ENCODE peak calls at places on chromosomes 4 and X, in five cellular contexts. Q is transverse colon, X is K562, W is sigmoid colon, A is stomach. E is an unnamed sample.

GRCh38 chr4:27861381-27861787 is 1000.7 kb downstream of the STIM2 start:
- DNase-seq in W (no peak), Q (no peak), A (peak), X (no peak), E (no peak)

GRCh38 chrX:2967998-2968909 is 38.1 kb upstream of the ARSH start:
- DNase-seq in W (no peak), Q (peak), X (no peak), A (no peak), E (no peak)

GRCh38 chr4:152380919-152381318 is 155.0 kb downstream of the FBXW7 start:
- DNase-seq in W (no peak), Q (no peak), A (no peak), X (no peak), E (no peak)

GRCh38 chr4:10075953-10076391 is 40.6 kb downstream of the WDR1 start:
- DNase-seq in X (no peak), W (peak), A (peak), Q (no peak), E (no peak)

GRCh38 chrX:53290441-53291041 is 9.2 kb upstream of the IQSEC2 start:
- DNase-seq in W (no peak), X (no peak), A (no peak), Q (no peak), E (no peak)

GRCh38 chr4:185624248-185624568 is 88.9 kb upstream of the PDLIM3 start:
- DNase-seq in A (no peak), W (no peak), X (no peak), Q (no peak), E (no peak)

GRCh38 chrX:69051901-69052300 is 113.4 kb downstream of the PJA1 start:
- DNase-seq in Q (no peak), W (no peak), A (no peak), X (no peak), E (no peak)

GRCh38 chrX:25198253-25198652 is 182.5 kb upstream of the ARX start:
- DNase-seq in W (no peak), Q (no peak), X (no peak), A (no peak), E (no peak)

GRCh38 chrX:102063445-102064074 is 61.9 kb upstream of the TCEAL2 start:
- DNase-seq in W (no peak), Q (no peak), A (no peak), X (no peak), E (no peak)

GRCh38 chr4:171676555-171677215 is 136.5 kb upstream of the GALNTL6 start:
- DNase-seq in W (no peak), A (no peak), X (no peak), Q (no peak), E (no peak)

GRCh38 chr4:15755321-15755750 is 22.8 kb upstream of the CD38 start:
- DNase-seq in Q (no peak), W (no peak), A (no peak), X (no peak), E (no peak)

GRCh38 chr4:55947254-55947882 is 1.4 kb upstream of the CEP135 start:
- DNase-seq in Q (peak), X (no peak), W (no peak), A (no peak), E (no peak)

GRCh38 chr4:19319607-19320006 is 932.1 kb upstream of the SLIT2 start:
- DNase-seq in Q (no peak), A (no peak), X (no peak), W (no peak), E (no peak)

GRCh38 chr4:36758312-36758690 is 476.9 kb downstream of the DTHD1 start:
- DNase-seq in Q (no peak), X (no peak), W (no peak), A (no peak), E (no peak)

GRCh38 chr4:3524920-3525319 is 7.3 kb downstream of the LRPAP1 start:
- DNase-seq in W (peak), X (no peak), Q (no peak), A (no peak), E (peak)

GRCh38 chr4:40316782-40317635 is 18.1 kb upstream of the CHRNA9 start:
- DNase-seq in W (peak), A (peak), Q (peak), X (peak), E (no peak)

GRCh38 chr4:4761128-4761991 is 98.1 kb upstream of the MSX1 start:
- DNase-seq in W (no peak), A (no peak), Q (no peak), X (peak), E (no peak)

GRCh38 chr4:108787724-108788123 is 24.9 kb upstream of the ETNPPL start:
- DNase-seq in X (no peak), Q (no peak), A (no peak), W (no peak), E (no peak)

GRCh38 chr4:168630445-168631187 is 133.8 kb downstream of the PALLD start:
- DNase-seq in X (no peak), W (no peak), A (no peak), Q (no peak), E (no peak)

GRCh38 chr4:24693636-24694035 is 101.7 kb upstream of the SOD3 start:
- DNase-seq in W (no peak), X (no peak), Q (no peak), A (no peak), E (no peak)

GRCh38 chr4:165318982-165319381 is 8.5 kb upstream of the MSMO1 start:
- DNase-seq in Q (no peak), W (no peak), X (no peak), A (no peak), E (no peak)

GRCh38 chr4:36323801-36324419 is 42.5 kb downstream of the DTHD1 start:
- DNase-seq in W (no peak), Q (no peak), A (no peak), X (no peak), E (no peak)

GRCh38 chr4:76251448-76252270 is at the start of gene FAM47E:
- DNase-seq in A (peak), W (peak), Q (peak), X (peak), E (peak)

GRCh38 chrX:426881-427280 is 40.2 kb upstream of the PPP2R3B start:
- DNase-seq in X (no peak), Q (no peak), A (no peak), W (no peak), E (no peak)

GRCh38 chr4:7828011-7828720 is 111.5 kb downstream of the AFAP1 start:
- DNase-seq in X (no peak), Q (peak), W (peak), A (peak), E (no peak)
- TF ChIP-seq POLR2AphosphoS5 in X (no peak), Q (no peak), W (peak), A (peak), E (peak)

DNA sequence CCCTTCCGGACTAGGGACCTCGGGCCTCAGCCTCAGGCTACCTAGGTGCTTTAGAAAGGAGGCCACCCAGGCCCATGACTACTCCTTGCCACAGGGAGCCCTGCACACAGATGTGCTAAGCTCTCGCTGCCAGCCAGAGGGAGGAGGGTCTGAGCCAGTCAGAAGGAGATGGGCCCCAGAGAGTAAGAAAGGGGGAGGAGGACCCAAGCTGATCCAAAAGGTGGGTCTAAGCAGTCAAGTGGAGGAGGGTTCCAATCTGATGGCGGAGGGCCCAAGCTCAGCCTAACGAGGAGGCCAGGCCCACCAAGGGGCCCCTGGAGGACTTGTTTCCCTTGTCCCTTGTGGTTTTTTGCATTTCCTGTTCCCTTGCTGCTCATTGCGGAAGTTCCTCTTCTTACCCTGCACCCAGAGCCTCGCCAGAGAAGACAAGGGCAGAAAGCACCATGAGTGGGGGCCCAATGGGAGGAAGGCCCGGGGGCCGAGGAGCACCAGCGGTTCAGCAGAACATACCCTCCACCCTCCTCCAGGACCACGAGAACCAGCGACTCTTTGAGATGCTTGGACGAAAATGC is at the start of gene WAS:
- DNase-seq in Q (peak), W (no peak), A (no peak), X (no peak), E (peak)
- TF ChIP-seq POLR2AphosphoS5 in Q (no peak), W (no peak), A (no peak), X (no peak), E (peak)

GRCh38 chrX:79100791-79101484 is 43.5 kb upstream of the GPR174 start:
- DNase-seq in Q (no peak), X (no peak), A (no peak), W (no peak), E (no peak)

GRCh38 chrX:79089897-79090584 is 54.4 kb upstream of the GPR174 start:
- DNase-seq in W (no peak), X (no peak), A (no peak), Q (no peak), E (no peak)

GRCh38 chrX:79096339-79096638 is 48.2 kb upstream of the GPR174 start:
- DNase-seq in Q (no peak), A (no peak), W (no peak), X (no peak), E (no peak)

GRCh38 chrX:79094075-79094832 is 50.2 kb upstream of the GPR174 start:
- DNase-seq in W (no peak), A (no peak), Q (no peak), X (no peak), E (no peak)

DNA sequence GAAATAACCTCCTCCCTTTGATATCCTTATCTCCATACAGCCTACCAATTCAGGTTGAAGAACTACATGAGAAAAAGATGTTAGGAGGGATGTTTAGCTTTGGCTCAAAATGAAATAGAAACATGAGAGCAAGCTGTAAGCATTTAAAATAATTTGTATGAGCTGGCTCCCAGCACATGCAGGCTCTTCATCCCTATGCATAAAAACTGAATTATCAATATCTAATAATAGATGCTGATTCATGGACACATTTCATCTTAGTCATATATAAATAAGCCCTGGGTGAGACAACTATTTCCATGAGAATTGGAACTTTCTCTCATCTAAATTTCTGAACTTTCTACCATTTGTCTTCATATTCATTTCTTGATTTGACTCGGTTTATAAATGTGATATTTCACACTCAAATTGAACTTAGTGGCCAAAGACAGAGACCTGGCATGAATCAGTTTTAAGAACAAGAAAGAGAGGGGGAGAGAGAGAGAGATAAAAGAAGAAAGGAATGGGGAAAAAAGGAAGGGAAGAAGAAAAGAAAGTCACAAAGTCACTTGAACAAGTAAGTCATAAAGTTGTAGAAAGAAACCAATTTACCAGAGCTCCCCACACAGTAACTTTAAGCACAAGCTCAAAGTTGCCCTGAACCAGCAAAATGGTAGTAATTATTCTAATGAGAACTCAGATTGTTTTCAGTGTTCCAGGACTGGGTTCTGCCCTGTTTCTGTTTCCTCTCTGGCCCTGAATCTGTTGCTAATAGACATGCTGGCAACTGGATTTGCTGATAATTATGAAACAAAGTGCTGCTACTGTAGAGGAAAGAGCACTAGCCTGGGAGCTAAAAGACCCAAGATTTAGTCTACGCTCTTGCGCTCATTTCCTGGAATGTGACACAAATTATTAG is 48.8 kb upstream of the GPR174 start:
- DNase-seq in A (no peak), W (no peak), X (no peak), Q (no peak), E (no peak)
- TF ChIP-seq POLR2AphosphoS5 in A (no peak), W (no peak), X (no peak), Q (no peak), E (no peak)

DNA sequence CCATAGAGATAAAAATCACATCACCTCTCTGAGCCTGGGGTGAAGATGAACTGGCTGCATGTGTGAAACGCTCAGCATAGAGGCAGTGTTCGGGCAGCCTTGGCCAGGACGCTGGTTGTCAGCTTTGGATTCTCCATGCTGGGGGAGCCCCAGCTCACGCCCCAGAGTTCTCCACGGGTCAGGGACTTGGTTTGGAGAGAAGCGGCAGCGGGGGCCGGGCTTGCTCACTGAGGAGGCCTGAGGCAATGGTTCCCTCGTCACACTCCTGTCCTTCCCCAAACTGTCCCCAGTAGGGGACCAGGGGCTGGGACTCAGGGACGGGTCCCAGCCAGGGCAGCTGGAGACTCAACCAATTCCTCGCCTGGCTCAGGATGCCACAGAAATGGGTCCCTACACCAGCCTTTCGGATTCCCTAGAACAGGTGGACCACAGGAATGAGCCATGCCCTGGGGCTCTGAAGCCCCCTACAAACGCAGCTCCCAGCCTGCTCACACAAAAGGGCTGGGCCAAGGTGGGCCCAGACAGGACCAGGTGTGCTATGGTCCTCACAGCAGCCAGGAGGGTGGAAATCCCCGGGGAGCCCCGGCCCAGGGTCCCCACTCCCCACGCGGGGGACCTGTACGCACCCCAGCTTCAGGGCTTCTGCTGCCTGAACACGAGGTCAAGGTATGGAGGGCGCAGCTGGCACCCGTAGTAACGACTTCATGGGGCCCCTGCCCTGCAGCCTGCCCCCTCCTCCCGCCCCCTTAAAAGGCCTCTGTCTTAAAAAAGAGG is 1.4 kb downstream of the MXD4 start:
- DNase-seq in Q (peak), X (no peak), A (peak), W (peak), E (peak)
- TF ChIP-seq POLR2AphosphoS5 in Q (no peak), X (no peak), A (no peak), W (no peak), E (peak)

GRCh38 chr4:111813565-111814140 is 331.6 kb upstream of the FAM241A start:
- DNase-seq in A (no peak), Q (no peak), W (no peak), X (no peak), E (no peak)
- TF ChIP-seq POLR2AphosphoS5 in A (no peak), Q (no peak), W (no peak), X (no peak), E (no peak)

DNA sequence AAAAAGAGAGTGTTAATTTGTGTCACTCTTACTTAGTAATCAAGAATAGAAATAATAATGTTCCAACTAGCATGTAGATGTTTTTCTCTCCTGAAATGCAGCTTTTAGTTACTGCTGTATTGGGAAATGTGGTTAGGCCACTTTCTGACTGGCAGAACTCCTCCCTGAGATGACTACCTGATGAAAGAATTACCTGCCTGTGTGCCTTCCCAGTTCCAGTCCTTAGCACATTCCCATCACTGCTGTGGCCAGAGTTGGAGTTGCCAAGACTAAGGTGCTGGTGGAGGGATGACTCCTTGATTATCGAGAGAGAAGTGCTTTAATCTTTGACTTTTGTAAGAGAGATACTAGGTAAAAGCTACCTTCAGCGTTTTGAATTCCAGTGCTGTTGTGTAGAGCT is 9.5 kb downstream of the GAB1 start:
- DNase-seq in X (no peak), A (no peak), Q (no peak), W (no peak), E (no peak)
- TF ChIP-seq POLR2AphosphoS5 in X (no peak), A (no peak), Q (no peak), W (no peak), E (no peak)

DNA sequence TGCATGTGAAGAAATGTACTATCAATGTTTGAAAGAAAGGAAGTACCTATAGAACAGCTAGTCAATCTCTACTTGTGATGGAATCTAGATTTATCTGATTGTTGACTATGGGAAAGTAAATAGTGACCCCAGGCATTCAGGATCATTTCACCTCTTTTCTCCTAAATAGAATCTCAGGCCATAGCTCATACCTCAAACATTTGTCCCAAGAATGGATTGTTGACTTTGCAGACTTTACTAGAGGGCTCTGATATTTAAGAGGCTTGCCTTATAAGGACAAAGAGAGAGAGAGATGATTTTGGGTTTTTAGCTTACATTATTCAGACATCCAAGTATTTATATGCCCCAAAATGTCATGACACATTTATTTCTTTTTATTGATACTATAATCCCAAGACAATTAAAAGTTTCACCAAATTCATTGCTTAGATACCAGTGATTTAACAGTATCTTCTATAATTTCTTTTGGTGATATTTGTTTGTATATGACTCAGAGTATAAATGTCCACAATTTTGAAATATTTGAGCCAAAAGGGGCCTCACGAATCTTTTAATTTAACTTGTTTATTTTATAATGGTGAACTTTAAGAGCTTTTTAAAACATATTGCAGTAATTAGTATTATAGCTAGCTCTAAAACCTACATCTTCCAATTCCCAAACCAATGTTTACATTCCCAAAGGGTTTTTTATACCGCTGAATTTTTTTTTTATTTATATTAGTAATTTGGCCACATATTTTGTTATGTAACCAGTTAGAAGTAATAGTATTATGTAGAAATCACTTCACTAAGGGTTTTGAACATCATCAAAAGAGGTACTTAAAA is 614.1 kb downstream of the PCDH7 start:
- DNase-seq in A (no peak), X (no peak), W (no peak), Q (no peak), E (no peak)
- TF ChIP-seq POLR2AphosphoS5 in A (no peak), X (no peak), W (no peak), Q (no peak), E (no peak)

DNA sequence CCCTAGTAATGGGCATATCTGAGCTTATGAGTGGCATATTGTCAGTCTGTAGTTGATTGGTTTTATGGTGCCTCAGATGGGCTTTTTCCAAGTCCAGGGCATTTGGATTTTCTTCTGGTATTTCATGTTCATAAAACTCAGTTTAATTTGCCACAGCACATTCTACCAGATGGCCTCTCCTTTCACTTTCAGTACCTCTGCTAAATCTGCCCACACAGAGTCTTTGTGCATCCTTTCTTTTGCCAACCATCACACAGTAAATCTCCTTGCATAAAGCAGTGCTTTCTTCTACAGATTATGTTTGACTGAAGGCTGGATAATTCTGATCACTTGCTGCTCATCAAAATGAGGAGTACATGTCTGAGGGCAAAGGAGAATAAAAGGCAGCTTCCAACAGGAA is 98.2 kb downstream of the HS6ST2 start:
- DNase-seq in W (no peak), A (no peak), Q (no peak), X (no peak), E (no peak)
- TF ChIP-seq POLR2AphosphoS5 in W (no peak), A (no peak), Q (no peak), X (no peak), E (no peak)

GRCh38 chr4:38514465-38515146 is 149.4 kb upstream of the KLF3 start:
- DNase-seq in A (no peak), W (no peak), X (no peak), Q (no peak), E (no peak)

GRCh38 chr4:38509551-38509950 is 154.4 kb upstream of the KLF3 start:
- DNase-seq in Q (no peak), W (no peak), X (no peak), A (no peak), E (no peak)

GRCh38 chr4:38511702-38512101 is 152.3 kb upstream of the KLF3 start:
- DNase-seq in Q (no peak), X (no peak), W (no peak), A (no peak), E (no peak)

GRCh38 chr4:38510201-38510600 is 153.8 kb upstream of the KLF3 start:
- DNase-seq in Q (no peak), W (no peak), A (no peak), X (no peak), E (no peak)

DNA sequence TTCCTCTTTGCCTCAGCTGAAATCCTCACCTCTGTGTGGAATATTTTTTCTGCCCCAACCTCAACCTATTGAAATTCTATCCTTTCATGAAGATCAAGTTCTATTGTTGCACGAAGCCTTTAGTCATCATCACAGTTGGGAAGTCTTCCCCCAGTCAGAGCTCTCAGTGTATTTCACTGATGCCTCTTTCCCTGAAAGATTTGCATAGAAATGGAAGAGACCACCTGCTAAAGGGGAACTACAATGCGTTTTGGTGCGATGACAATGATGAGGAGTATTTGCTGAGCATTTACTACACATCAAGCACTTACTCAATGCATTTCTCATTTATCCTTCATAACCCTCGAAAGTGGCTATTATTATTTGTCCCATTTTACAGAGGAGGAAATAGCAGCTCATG is 151.2 kb upstream of the KLF3 start:
- DNase-seq in Q (no peak), X (no peak), W (no peak), A (no peak), E (no peak)
- TF ChIP-seq POLR2AphosphoS5 in Q (no peak), X (no peak), W (no peak), A (no peak), E (no peak)